ENCODE peak calls at places on chromosomes 5 and 9, in six cellular contexts. V is osteocyte, Y is lower lobe of right lung, O is fibroblast of lung, F is RWPE1, B is GM13977. E is an unnamed sample.

GRCh38 chr5:139677404-139678282 is 29.5 kb downstream of the CXXC5 start:
- DNase-seq in Y (no peak), V (no peak), O (peak), F (no peak), B (no peak), E (no peak)

GRCh38 chr9:127816728-127817127 is 14.0 kb downstream of the FPGS start:
- DNase-seq in B (no peak), V (no peak), O (no peak), Y (no peak), F (no peak), E (no peak)

GRCh38 chr9:101764455-101764854 is 26.0 kb upstream of the GRIN3A start:
- DNase-seq in O (no peak), F (no peak), Y (no peak), B (no peak), V (no peak), E (no peak)

GRCh38 chr5:136028782-136029742 is at the start of gene TGFBI:
- DNase-seq in F (peak), V (no peak), B (peak), O (peak), Y (peak), E (peak)

GRCh38 chr9:132482196-132482813 is 72.3 kb downstream of the CFAP77 start:
- DNase-seq in F (no peak), B (no peak), Y (no peak), V (no peak), O (no peak), E (no peak)

GRCh38 chr9:12884736-12885395 is 110.0 kb downstream of the LURAP1L start:
- DNase-seq in Y (no peak), O (peak), V (no peak), B (no peak), F (peak), E (peak)

GRCh38 chr5:72233835-72234234 is 86.2 kb downstream of the MRPS27 start:
- DNase-seq in V (no peak), F (no peak), O (no peak), Y (no peak), B (no peak), E (no peak)

GRCh38 chr9:120383611-120383998 is 196.4 kb downstream of the CDK5RAP2 start:
- DNase-seq in O (no peak), V (no peak), B (no peak), F (no peak), Y (no peak), E (no peak)

GRCh38 chr9:127567119-127567897 is 44.8 kb upstream of the STXBP1 start:
- DNase-seq in B (no peak), Y (peak), V (no peak), F (no peak), O (peak), E (no peak)

GRCh38 chr5:125337222-125337768 is 590.9 kb upstream of the ZNF608 start:
- DNase-seq in Y (no peak), O (no peak), V (no peak), F (no peak), B (no peak), E (no peak)

GRCh38 chr9:82021198-82021597 is 32.6 kb downstream of the SPATA31D1 start:
- DNase-seq in O (peak), Y (no peak), B (no peak), F (peak), V (no peak), E (peak)

GRCh38 chr9:71368157-71368556 is 246.7 kb upstream of the TRPM3 start:
- DNase-seq in O (no peak), B (no peak), V (no peak), Y (no peak), F (no peak), E (no peak)

GRCh38 chr5:67089200-67089725 is 107.3 kb downstream of the CD180 start:
- DNase-seq in V (no peak), F (no peak), B (no peak), Y (no peak), O (peak), E (peak)

GRCh38 chr5:141677415-141677814 is 4.6 kb downstream of the ARAP3 start:
- DNase-seq in V (no peak), Y (no peak), F (no peak), B (no peak), O (no peak), E (no peak)

GRCh38 chr5:83000448-83000847 is 76.7 kb downstream of the TMEM167A start:
- DNase-seq in Y (no peak), B (no peak), V (no peak), O (peak), F (peak), E (peak)

GRCh38 chr9:22469928-22470544 is 23.4 kb downstream of the DMRTA1 start:
- DNase-seq in Y (no peak), O (peak), B (no peak), F (peak), V (no peak), E (peak)

GRCh38 chr9:12426198-12426864 is 266.9 kb upstream of the TYRP1 start:
- DNase-seq in Y (no peak), O (no peak), B (peak), V (no peak), F (peak), E (peak)

GRCh38 chr9:133934512-133935221 is 57.5 kb downstream of the VAV2 start:
- DNase-seq in O (peak), V (no peak), F (no peak), Y (no peak), B (no peak), E (no peak)

GRCh38 chr9:37456808-37457207 is 8.4 kb downstream of the ZBTB5 start:
- DNase-seq in O (no peak), B (no peak), Y (no peak), V (no peak), F (no peak), E (peak)

GRCh38 chr9:15764131-15764530 is 211.3 kb downstream of the CCDC171 start:
- DNase-seq in F (no peak), B (no peak), V (no peak), O (no peak), Y (no peak), E (no peak)

GRCh38 chr5:73096239-73096575 is 24.2 kb upstream of the TMEM171 start:
- DNase-seq in B (no peak), F (no peak), O (peak), Y (no peak), V (no peak), E (no peak)

GRCh38 chr5:82861705-82862104 is 215.5 kb downstream of the TMEM167A start:
- DNase-seq in B (no peak), O (no peak), V (no peak), F (no peak), Y (no peak), E (peak)

GRCh38 chr5:134634227-134634626 is 1.6 kb upstream of the SAR1B start:
- DNase-seq in B (no peak), Y (no peak), V (no peak), O (no peak), F (no peak), E (no peak)

GRCh38 chr5:56676091-56676768 is 139.1 kb upstream of the MAP3K1 start:
- DNase-seq in O (no peak), F (peak), B (no peak), V (no peak), Y (no peak), E (peak)

GRCh38 chr9:137521405-137521985 is 28.7 kb downstream of the PNPLA7 start:
- DNase-seq in O (no peak), F (no peak), B (no peak), V (no peak), Y (no peak), E (no peak)

GRCh38 chr5:137395011-137395755 is 103.9 kb downstream of the SPOCK1 start:
- DNase-seq in Y (no peak), V (peak), F (peak), O (peak), B (no peak), E (peak)

GRCh38 chr9:105278751-105279150 is 34.3 kb downstream of the SLC44A1 start:
- DNase-seq in Y (no peak), O (no peak), F (peak), V (no peak), B (no peak), E (peak)

GRCh38 chr5:38726279-38726678 is 119.5 kb upstream of the OSMR start:
- DNase-seq in O (no peak), Y (no peak), F (no peak), B (no peak), V (no peak), E (no peak)

GRCh38 chr5:38725419-38725865 is 120.4 kb upstream of the OSMR start:
- DNase-seq in B (no peak), F (no peak), V (no peak), O (no peak), Y (no peak), E (no peak)

GRCh38 chr5:38723423-38723822 is 122.4 kb upstream of the OSMR start:
- DNase-seq in B (no peak), V (no peak), F (no peak), O (no peak), Y (no peak), E (no peak)

GRCh38 chr5:38722918-38723317 is 122.9 kb upstream of the OSMR start:
- DNase-seq in B (no peak), F (no peak), V (no peak), O (no peak), Y (no peak), E (no peak)

GRCh38 chr5:38724301-38725030 is 121.3 kb upstream of the OSMR start:
- DNase-seq in O (peak), F (peak), Y (no peak), V (no peak), B (no peak), E (peak)
- TF ChIP-seq CTCF in O (no peak), F (no peak), Y (no peak), V (no peak), B (no peak), E (no peak)

DNA sequence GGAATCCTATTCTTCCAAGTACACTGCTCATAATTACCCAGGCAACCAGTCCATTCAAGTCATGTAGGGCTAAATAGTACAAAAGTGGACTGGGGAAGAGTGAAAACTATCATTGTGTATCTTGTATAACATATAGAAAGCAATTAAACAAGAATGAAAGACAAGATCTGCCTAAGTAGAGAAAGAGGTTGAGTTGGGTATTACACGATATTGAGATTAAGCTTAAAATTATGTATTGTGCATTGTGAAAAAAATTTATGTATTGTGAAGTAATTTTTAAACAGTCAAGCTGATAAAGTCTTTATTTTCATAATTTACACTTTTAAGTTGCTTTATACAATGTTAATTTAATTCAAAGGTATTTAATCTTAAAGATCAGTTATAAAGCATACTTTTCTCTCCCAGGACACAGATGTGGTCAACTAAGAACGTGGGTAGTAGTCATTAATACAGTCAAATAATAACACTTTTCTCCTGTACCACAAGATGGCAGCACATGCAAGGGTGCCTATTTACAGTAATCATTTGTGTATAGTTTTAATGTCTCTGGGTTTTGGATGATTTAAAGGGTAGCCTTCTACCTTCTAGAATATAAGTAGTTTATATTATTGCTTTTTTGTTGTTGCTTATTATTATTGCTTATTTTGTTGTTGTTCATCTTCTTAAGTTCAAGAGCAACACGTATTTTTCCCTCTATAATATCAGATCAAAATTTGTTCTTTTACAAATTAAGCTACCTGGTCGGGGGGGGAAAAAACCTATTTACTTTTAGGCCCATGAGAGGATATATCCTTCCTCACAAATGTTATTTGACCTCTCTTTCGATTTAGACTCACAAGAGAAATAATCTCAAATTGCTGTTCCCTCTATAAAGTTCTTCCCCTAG is 59.8 kb upstream of the SLC27A6 start:
- DNase-seq in V (no peak), F (peak), O (peak), Y (no peak), B (peak), E (peak)
- TF ChIP-seq CTCF in V (peak), F (peak), O (peak), Y (peak), B (peak), E (peak)

DNA sequence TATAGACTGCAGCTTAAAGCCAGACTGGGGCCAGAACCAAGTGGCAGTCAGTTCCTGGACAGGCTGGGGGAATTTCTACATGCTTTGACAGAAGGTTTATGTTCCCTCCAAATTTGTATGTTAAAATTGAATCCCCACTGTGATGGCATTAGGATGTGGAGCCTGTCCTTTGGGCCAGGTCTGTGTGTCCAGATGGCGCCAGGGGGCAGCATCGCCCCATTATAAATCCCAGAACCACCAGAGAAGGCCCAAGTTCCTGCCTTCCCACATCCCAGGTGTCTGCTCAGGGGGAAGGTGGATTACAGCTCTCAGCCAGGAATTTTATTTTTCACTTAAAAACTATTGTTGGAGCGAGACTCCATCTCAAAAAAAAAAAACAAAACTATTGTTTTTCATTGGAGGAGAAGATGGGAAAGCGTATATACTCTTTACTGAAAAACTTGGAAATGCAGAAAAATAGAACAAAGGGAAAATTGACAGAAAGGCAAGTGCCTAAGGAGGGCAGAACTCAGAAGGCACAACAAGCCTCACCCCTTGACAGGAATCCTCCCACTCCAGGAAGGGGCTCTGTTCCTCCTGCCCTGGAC is 5.0 kb downstream of the IL3 start:
- DNase-seq in O (peak), B (peak), F (peak), Y (peak), V (no peak), E (peak)
- TF ChIP-seq CTCF in O (peak), B (peak), F (peak), Y (peak), V (peak), E (peak)

GRCh38 chr5:2680979-2681378 is 70.5 kb downstream of the IRX2 start:
- DNase-seq in F (no peak), V (no peak), Y (no peak), B (no peak), O (peak), E (no peak)
- TF ChIP-seq CTCF in F (no peak), V (no peak), Y (no peak), B (no peak), O (no peak), E (no peak)

GRCh38 chr5:133117930-133118445 is 66.2 kb downstream of the HSPA4 start:
- DNase-seq in F (no peak), O (no peak), V (peak), Y (no peak), B (no peak), E (no peak)

GRCh38 chr5:133121080-133121479 is 69.3 kb downstream of the HSPA4 start:
- DNase-seq in B (no peak), F (no peak), O (peak), Y (no peak), V (no peak), E (no peak)

GRCh38 chr5:133120156-133120750 is 68.4 kb downstream of the HSPA4 start:
- DNase-seq in Y (no peak), O (no peak), V (peak), F (no peak), B (no peak), E (no peak)

GRCh38 chr5:133118741-133119140 is 66.9 kb downstream of the HSPA4 start:
- DNase-seq in V (peak), B (no peak), O (no peak), Y (no peak), F (no peak), E (no peak)

DNA sequence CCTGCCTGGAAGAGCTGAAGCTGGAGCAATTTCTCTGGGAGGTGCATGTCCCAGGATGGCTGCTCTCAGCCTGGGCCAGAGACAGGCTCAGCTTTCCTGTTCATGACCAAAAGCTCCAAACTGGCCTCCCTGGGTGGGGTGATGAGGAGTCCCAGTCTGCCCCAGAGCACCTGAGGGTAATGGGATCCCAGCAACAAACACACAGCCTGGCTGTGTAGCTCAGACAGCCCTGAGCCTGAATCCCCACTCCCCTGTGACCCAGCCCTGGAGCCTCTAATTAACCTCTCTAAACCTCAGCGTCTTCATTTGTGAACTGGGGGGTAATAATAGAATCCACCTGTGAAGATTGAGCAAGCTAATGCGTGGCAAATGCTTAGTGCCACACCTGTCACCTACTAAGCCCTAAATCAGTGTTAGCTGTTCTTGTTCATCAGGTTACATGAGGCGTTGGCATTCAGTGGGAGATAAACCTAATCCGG is 67.5 kb downstream of the HSPA4 start:
- DNase-seq in Y (no peak), O (no peak), B (no peak), V (peak), F (no peak), E (peak)
- TF ChIP-seq CTCF in Y (no peak), O (no peak), B (no peak), V (no peak), F (no peak), E (no peak)

GRCh38 chr9:123825337-123825736 is 104.6 kb downstream of the DENND1A start:
- DNase-seq in B (no peak), V (no peak), F (peak), Y (no peak), O (peak), E (peak)
- TF ChIP-seq CTCF in B (no peak), V (no peak), F (no peak), Y (no peak), O (no peak), E (peak)

DNA sequence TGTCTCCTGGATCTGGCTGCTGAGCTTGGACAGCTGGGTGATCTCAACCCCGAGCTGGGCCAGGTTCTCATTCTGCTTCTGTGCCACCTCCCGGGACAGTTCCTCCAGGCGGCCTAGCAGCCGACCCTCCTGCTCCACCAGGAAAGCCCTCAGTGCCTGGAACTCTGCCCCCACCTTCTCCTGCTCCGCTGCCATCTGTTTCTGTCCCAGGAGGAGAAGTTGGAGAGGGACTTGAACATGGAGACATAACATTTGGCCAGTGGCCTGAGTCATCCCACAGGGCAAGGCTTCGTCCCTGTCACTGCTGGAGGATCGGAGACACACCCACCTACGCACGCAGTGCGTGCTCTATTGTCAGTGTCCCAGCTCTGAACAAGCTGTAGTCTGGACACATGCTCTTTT is 5.1 kb downstream of the TRIM7 start:
- DNase-seq in O (no peak), V (no peak), Y (no peak), F (no peak), B (no peak), E (no peak)
- TF ChIP-seq CTCF in O (no peak), V (no peak), Y (no peak), F (no peak), B (no peak), E (no peak)

DNA sequence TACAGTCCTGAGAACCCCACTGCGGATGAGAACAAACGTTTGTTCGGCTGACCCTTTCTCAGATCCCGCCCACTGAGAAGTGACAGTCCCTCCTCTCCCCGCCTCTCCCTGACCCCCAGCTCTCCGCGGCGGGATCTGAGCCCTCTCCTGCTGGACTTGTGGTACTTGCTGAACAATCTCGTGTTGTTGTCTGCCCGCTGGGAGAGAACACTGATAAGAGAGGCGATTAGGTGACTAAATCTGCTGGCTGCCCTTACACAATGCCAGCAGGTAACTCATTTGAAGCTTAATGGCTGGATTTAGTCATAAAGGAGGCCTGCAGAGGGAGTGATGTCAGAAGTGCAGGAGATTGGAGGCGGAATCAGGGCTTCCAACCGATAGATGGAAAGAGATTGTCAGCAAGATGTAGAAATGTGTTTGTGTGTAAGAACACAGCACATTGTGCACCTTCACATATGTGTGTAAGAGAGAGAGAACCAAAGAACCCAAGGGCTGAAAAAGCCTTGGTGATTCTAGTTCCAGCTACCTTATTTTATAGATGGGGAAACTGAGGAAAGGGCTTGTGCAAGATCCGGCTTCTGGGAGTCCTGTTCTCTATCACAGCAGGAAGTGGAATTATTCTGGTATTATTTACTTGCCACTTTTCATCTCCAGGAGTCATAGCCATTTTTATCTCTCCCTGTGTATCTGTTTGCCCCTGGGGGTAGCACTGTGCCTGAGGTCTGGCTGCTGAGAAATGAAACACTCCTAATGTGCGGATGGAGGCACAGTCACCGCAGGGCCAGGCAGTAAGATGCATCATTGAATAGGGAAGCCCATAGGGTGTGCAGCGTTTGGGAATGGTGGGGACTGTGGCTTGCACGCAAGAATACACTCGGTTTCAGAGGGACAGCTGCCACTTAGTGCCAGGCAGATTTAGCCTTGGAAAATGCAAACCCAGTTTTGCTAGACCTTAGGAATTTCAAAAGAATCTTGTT is 203.7 kb upstream of the MSX2 start:
- DNase-seq in V (no peak), B (no peak), F (peak), Y (no peak), O (peak), E (peak)
- TF ChIP-seq CTCF in V (no peak), B (no peak), F (no peak), Y (no peak), O (no peak), E (no peak)